ENCODE peak calls at places on chromosomes 11 and 22, in five cellular contexts. U, S, C, E and Y are unnamed samples.

GRCh38 chr22:42648368-42649260 is 578 bp downstream of the CYB5R3 start:
- DNase-seq in U (no peak), S (peak), C (peak), E (peak), Y (peak)

GRCh38 chr11:33257160-33257896 is at the start of gene HIPK3:
- DNase-seq in U (peak), S (peak), C (peak), E (peak), Y (peak)

GRCh38 chr22:41146573-41146972 is 54.2 kb downstream of the EP300 start:
- DNase-seq in U (no peak), S (peak), C (no peak), E (no peak), Y (no peak)

GRCh38 chr11:32213223-32213622 is 122.3 kb downstream of the RCN1 start:
- DNase-seq in U (no peak), S (peak), C (no peak), E (no peak), Y (no peak)

GRCh38 chr22:19854778-19855503 is at the start of the genes GNB1L and RTL10:
- DNase-seq in U (peak), S (peak), C (peak), E (peak), Y (peak)

GRCh38 chr11:66328036-66328306 is 8.3 kb downstream of the RIN1 start:
- DNase-seq in U (no peak), S (no peak), C (no peak), E (no peak), Y (no peak)

GRCh38 chr11:12377106-12377823 is at the start of gene PARVA:
- DNase-seq in U (no peak), S (peak), C (no peak), E (peak), Y (peak)

GRCh38 chr22:27480487-27480886 is 321.1 kb downstream of the MN1 start:
- DNase-seq in U (no peak), S (no peak), C (no peak), E (no peak), Y (no peak)

GRCh38 chr11:94511932-94512781 is at the start of gene C11orf97:
- DNase-seq in U (no peak), S (no peak), C (no peak), E (peak), Y (peak)

GRCh38 chr11:82989628-82990404 is 81.9 kb downstream of the RAB30 start:
- DNase-seq in U (no peak), S (no peak), C (no peak), E (no peak), Y (no peak)

GRCh38 chr11:77665240-77665965 is 27.8 kb upstream of the CLNS1A start:
- DNase-seq in U (no peak), S (no peak), C (no peak), E (no peak), Y (no peak)

GRCh38 chr11:87437844-87438223 is 400.1 kb downstream of the TMEM135 start:
- DNase-seq in U (no peak), S (no peak), C (no peak), E (no peak), Y (no peak)

GRCh38 chr11:119721129-119722120 is 7.6 kb downstream of the NECTIN1 start:
- DNase-seq in U (no peak), S (peak), C (no peak), E (no peak), Y (no peak)

GRCh38 chr22:44157916-44158618 is 22.7 kb upstream of the PARVG start:
- DNase-seq in U (no peak), S (no peak), C (no peak), E (no peak), Y (no peak)

GRCh38 chr11:80782135-80782885 is 1341.5 kb upstream of the TENM4 start:
- DNase-seq in U (no peak), S (no peak), C (no peak), E (no peak), Y (peak)

DNA sequence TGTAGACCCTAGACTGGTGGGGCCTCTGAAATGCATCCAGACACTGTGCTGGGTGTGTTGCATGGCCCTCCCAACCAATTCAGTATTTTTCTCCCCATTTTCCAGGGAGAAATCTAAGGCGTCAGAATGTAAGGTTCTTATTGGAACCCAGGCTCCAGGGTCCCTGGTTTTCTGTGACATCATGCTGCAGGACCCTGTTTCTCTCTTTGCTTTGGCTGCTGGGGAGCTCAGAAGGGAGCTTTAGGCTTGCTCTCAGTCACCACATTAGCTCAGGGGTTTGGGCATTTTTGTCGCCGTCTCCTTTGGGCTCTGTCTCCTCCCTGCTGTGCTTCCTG is 2.9 kb downstream of the MYEOV start:
- DNase-seq in U (no peak), S (no peak), C (no peak), E (peak), Y (no peak)
- H3K27ac ChIP-seq in U (peak), S (peak), C (peak), E (peak), Y (peak)

GRCh38 chr22:45397806-45398205 is 15.6 kb downstream of the SMC1B start:
- DNase-seq in U (no peak), S (peak), C (peak), E (no peak), Y (no peak)
- TF ChIP-seq CTCF in U (no peak), S (no peak), C (peak), E (no peak), Y (no peak)

GRCh38 chr11:111370270-111370901 is 8.7 kb downstream of the POU2AF1 start:
- DNase-seq in U (no peak), S (no peak), C (no peak), E (no peak), Y (no peak)

GRCh38 chr11:111368285-111368560 is 10.9 kb downstream of the POU2AF1 start:
- DNase-seq in U (no peak), S (no peak), C (no peak), E (no peak), Y (no peak)

GRCh38 chr11:111372538-111372937 is 6.5 kb downstream of the POU2AF1 start:
- DNase-seq in U (no peak), S (no peak), C (no peak), E (no peak), Y (no peak)

GRCh38 chr11:111373590-111373989 is 5.5 kb downstream of the POU2AF1 start:
- DNase-seq in U (no peak), S (no peak), C (no peak), E (no peak), Y (no peak)

GRCh38 chr11:111370902-111371578 is 8.0 kb downstream of the POU2AF1 start:
- DNase-seq in U (no peak), S (no peak), C (no peak), E (no peak), Y (no peak)
- H3K27ac ChIP-seq in U (peak), S (no peak), C (peak), E (peak), Y (no peak)

DNA sequence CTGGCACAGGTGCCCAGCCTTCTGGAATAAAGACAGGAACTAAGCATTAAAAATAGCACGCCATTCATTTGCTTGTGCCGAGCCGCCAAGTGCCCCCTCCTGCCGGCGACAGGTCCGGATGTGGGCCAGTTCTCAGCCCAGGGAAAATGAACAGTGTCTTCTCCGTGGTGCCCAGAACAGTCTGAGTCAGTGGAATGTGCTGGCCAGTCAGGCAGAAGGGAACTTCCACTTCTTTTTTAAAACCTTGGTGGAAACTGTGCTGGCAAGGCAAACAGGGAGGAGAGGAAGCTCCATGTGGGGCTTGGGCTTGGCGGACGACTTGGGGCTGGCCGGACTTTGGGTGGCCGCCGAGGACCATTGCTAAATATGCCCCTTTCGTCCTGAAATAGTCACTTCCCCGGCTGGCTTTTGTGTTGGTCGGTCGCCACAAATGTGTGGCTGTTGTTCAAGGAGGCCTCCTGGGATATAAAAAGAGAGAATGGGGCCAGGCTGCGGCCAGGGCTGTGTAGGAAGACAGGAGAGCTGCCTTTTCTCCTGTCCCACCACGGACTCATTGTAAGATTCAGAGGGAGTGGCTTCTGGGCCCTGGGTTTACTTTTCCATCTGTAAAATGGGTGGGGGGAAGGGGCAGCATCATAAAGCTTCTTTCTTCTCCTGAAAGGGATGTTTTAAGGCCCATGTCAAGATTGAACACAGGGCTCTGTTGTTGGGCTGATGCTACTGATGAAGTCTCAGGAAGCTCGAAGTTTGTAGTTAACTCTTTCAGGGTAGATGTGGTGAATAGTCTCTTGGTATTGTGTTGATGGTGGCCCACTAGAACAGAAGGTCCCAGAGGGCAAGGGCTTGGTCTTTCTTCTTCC is 101.0 kb downstream of the PTPRJ start:
- DNase-seq in U (no peak), S (no peak), C (peak), E (no peak), Y (peak)
- TF ChIP-seq CTCF in U (no peak), S (no peak), C (no peak), E (no peak), Y (no peak)